ENCODE peak calls at places on chromosomes 12 and 14, in nine cellular contexts. O is osteoblast, D is fibroblast of lung, F is coronary artery, B is stomach, H is AG04450, J is IMR-90, U is thoracic aorta, R is BJ. Y is an unnamed sample.

GRCh38 chr14:26286066-26286791 is 311.6 kb downstream of the NOVA1 start:
- DNase-seq in D (peak), O (no peak), J (peak), U (no peak), B (no peak), F (no peak), H (no peak), R (no peak), Y (no peak)

GRCh38 chr14:94380225-94381148 is 7.9 kb downstream of the SERPINA1 start:
- DNase-seq in H (no peak), J (no peak), F (peak), U (no peak), O (no peak), R (no peak), B (no peak), D (no peak), Y (no peak)

GRCh38 chr12:124841558-124841945 is 22.1 kb downstream of the SCARB1 start:
- DNase-seq in R (no peak), O (peak), U (no peak), H (no peak), J (no peak), D (no peak), F (no peak), B (no peak), Y (no peak)

GRCh38 chr14:100950024-100950423 is 46.5 kb upstream of the RTL1 start:
- DNase-seq in D (peak), J (peak), R (no peak), U (no peak), H (no peak), B (no peak), O (no peak), F (no peak), Y (no peak)

GRCh38 chr12:91923864-91924263 is 221.8 kb downstream of the BTG1 start:
- DNase-seq in J (no peak), D (no peak), B (no peak), R (no peak), U (no peak), H (no peak), O (no peak), F (no peak), Y (no peak)

GRCh38 chr12:92292016-92292415 is 146.4 kb upstream of the BTG1 start:
- DNase-seq in D (peak), F (no peak), R (no peak), J (peak), B (no peak), H (no peak), O (no peak), U (no peak), Y (no peak)

GRCh38 chr12:74111688-74112360 is 425.8 kb upstream of the ATXN7L3B start:
- DNase-seq in J (no peak), U (no peak), F (no peak), R (no peak), D (no peak), H (no peak), O (no peak), B (no peak), Y (no peak)

GRCh38 chr12:21773263-21773741 is 1.2 kb downstream of the KCNJ8 start:
- DNase-seq in U (no peak), D (peak), J (peak), O (no peak), B (no peak), F (peak), H (no peak), R (no peak), Y (no peak)

GRCh38 chr14:68792022-68792829 is 641 bp downstream of the ZFP36L1 start:
- DNase-seq in R (no peak), J (no peak), O (peak), U (no peak), B (peak), D (peak), F (peak), H (no peak), Y (no peak)

GRCh38 chr14:68637106-68638021 is 155.5 kb downstream of the ZFP36L1 start:
- DNase-seq in B (no peak), R (peak), U (no peak), O (peak), H (no peak), F (no peak), D (peak), J (peak), Y (no peak)

GRCh38 chr12:15443611-15444010 is 121.3 kb downstream of the PTPRO start:
- DNase-seq in B (no peak), R (no peak), F (no peak), H (no peak), U (no peak), D (no peak), J (no peak), O (no peak), Y (no peak)

GRCh38 chr14:81301813-81302212 is 81.1 kb upstream of the GTF2A1 start:
- DNase-seq in F (no peak), H (no peak), J (no peak), R (no peak), O (no peak), B (no peak), D (no peak), U (no peak), Y (no peak)

GRCh38 chr14:76900406-76901085 is 74.3 kb downstream of the LRRC74A start:
- DNase-seq in D (no peak), O (no peak), H (no peak), R (no peak), B (no peak), F (no peak), U (no peak), J (no peak), Y (no peak)

GRCh38 chr12:131101703-131102492 is 148.2 kb downstream of the ADGRD1 start:
- DNase-seq in H (no peak), O (peak), F (no peak), J (no peak), U (no peak), D (no peak), B (no peak), R (no peak), Y (no peak)

GRCh38 chr12:38878986-38879385 is 26.4 kb downstream of the CPNE8 start:
- DNase-seq in U (no peak), O (no peak), D (no peak), B (no peak), R (no peak), F (no peak), H (no peak), J (no peak), Y (no peak)

GRCh38 chr12:131452444-131452860 is 258.4 kb upstream of the SFSWAP start:
- DNase-seq in F (no peak), H (no peak), B (peak), J (no peak), U (no peak), D (no peak), R (no peak), O (no peak), Y (no peak)

GRCh38 chr14:101025131-101025530 is 121.6 kb upstream of the RTL1 start:
- DNase-seq in O (no peak), F (peak), B (no peak), J (no peak), H (no peak), R (no peak), U (no peak), D (no peak), Y (no peak)

GRCh38 chr14:31429791-31430190 is 9.4 kb upstream of the HEATR5A start:
- DNase-seq in H (no peak), B (no peak), D (no peak), J (no peak), U (no peak), F (no peak), O (no peak), R (no peak), Y (no peak)

GRCh38 chr14:76011959-76012802 is 26.6 kb downstream of the IFT43 start:
- DNase-seq in O (no peak), R (peak), D (peak), U (peak), H (peak), B (no peak), F (peak), J (peak), Y (no peak)

GRCh38 chr12:76529226-76529918 is 30.2 kb downstream of the OSBPL8 start:
- DNase-seq in O (peak), J (peak), D (no peak), R (no peak), F (no peak), H (no peak), B (no peak), U (no peak), Y (peak)
- TF ChIP-seq CTCF in O (no peak), J (no peak), D (no peak), R (no peak), F (no peak), H (no peak), B (no peak), U (no peak), Y (no peak)

DNA sequence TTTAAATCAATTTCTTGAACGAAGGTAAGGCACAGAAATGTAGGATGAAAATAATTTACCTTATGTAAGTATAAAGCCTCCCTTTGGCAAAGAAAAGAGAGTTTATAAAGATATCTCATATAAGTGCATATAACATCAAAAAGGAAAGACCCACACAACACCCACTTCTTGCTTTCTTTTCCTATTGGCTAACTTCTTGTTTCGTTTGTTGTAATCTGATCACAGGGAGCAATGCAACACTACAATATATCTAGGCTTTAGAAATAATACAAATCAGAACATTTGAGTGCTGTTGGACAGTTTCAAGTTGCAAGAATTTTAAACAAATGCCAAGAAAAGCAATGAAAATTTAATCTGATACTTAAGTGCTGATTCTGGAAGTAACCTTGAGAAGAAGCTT is 1.3 kb downstream of the FGD6 start:
- DNase-seq in H (no peak), R (no peak), O (peak), J (peak), F (no peak), B (no peak), D (peak), U (no peak), Y (no peak)
- H3K4me3 ChIP-seq in H (peak), R (peak), O (peak), J (peak), F (peak), B (peak), D (peak), U (peak), Y (peak)

GRCh38 chr14:105439710-105440553 is 20.3 kb downstream of the MTA1 start:
- DNase-seq in J (no peak), H (no peak), O (peak), D (no peak), F (no peak), U (no peak), R (no peak), B (no peak), Y (no peak)
- TF ChIP-seq CTCF in J (no peak), H (no peak), O (peak), D (no peak), F (no peak), U (no peak), R (no peak), B (no peak), Y (no peak)

GRCh38 chr12:116317986-116318737 is 40.7 kb upstream of the MED13L start:
- DNase-seq in H (no peak), O (no peak), R (no peak), B (peak), U (no peak), F (no peak), J (no peak), D (no peak), Y (no peak)

GRCh38 chr12:116318738-116319050 is 41.2 kb upstream of the MED13L start:
- DNase-seq in R (no peak), F (no peak), H (no peak), O (no peak), D (peak), B (peak), U (no peak), J (no peak), Y (no peak)

GRCh38 chr12:116320839-116321238 is 43.3 kb upstream of the MED13L start:
- DNase-seq in J (peak), R (no peak), D (peak), F (no peak), U (no peak), B (no peak), O (peak), H (no peak), Y (no peak)

GRCh38 chr12:116319851-116320621 is 42.5 kb upstream of the MED13L start:
- DNase-seq in U (peak), B (no peak), H (peak), O (peak), D (peak), J (peak), F (peak), R (peak), Y (no peak)

DNA sequence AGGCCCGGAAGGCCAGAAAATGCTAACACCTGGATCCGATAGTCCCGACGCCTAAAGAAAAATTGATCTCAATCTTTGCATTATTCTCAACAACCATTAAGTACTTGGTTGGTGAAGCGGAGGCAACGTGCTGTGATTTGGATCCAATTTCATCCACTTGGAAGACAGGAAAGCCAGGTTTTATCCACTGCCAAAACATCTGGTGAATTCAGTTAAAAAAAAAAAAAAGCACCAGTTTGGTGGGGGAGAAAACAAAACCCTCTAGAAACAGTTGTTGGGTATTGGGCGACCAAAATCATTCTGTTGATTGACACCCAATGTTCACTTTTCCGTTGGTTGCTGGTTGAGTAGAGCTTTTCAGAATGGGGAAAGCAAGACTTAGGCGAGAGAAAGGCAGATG is 41.8 kb upstream of the MED13L start:
- DNase-seq in D (peak), R (no peak), H (no peak), J (peak), F (no peak), U (no peak), B (no peak), O (no peak), Y (no peak)
- H3K4me3 ChIP-seq in D (peak), R (no peak), H (peak), J (no peak), F (peak), U (peak), B (no peak), O (peak), Y (no peak)

GRCh38 chr14:55103005-55103640 is 25.9 kb upstream of the LGALS3 start:
- DNase-seq in J (peak), D (peak), R (peak), U (peak), H (peak), F (peak), B (peak), O (peak), Y (peak)
- TF ChIP-seq CTCF in J (no peak), D (no peak), R (no peak), U (no peak), H (no peak), F (no peak), B (no peak), O (no peak), Y (no peak)

DNA sequence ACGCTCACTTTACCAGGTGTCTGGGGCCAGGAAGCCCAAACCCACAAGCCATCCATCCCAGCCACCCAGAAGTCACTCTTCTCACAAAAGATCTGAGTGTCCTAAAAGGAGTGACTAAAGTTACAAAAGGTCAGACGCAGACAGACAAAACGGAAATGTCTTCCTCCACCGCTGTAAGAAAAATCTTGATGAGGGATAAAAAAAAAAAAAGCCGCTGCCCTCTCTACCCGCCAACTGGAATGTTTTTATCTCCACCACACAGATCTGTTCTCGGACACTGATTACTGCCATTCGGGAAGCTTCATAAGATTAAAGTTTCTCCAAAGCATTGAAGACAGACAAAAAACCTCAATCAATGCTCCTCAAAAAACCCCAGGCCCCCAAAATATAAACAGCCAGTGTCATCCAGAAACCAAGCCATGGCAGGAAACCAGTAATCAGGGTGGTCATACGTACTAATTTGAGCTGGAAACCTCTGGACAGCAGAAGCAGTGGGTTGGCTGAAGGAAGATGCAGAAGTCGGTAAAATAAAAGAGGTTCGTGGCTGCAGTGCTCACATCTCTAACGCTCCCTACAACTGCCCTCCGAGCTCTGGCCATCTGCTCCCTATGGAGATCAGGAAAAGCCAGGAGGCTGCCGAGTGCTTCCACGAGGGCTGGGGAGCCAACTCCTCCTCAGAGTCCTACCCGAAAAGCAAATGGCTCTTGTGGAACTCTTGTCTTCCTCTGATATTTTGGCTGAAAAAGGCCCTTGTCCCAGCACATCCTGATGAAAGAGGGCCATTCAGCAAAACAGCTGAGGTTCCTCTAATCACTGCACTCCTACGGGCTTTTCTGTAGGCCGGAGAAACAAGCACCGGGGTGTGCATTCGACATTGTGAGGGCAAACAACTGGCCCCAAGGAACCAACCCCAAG is 30.3 kb downstream of the SSH1 start:
- DNase-seq in D (peak), O (no peak), J (peak), B (no peak), F (no peak), R (no peak), U (no peak), H (no peak), Y (no peak)
- H3K4me3 ChIP-seq in D (peak), O (peak), J (no peak), B (no peak), F (peak), R (no peak), U (peak), H (peak), Y (no peak)